ENCODE peak calls at places on chromosomes 13 and 19, in ten cellular contexts. One of them, this sample, is unnamed.

GRCh38 chr19:39475748-39476147 is 4.9 kb upstream of the TIMM50 start:
- DNase-seq in HepG2: no peak
- DNase-seq in sigmoid colon: no peak
- DNase-seq in SK-N-SH: no peak
- DNase-seq in upper lobe of left lung: no peak
- DNase-seq in stomach: no peak
- DNase-seq in ovary: no peak
- DNase-seq in tibial nerve: no peak
- DNase-seq in suprapubic skin: no peak
- DNase-seq in A549: no peak
- DNase-seq in this sample: no peak

GRCh38 chr19:40381321-40381720 is 8.7 kb downstream of the HIPK4 start:
- DNase-seq in suprapubic skin: no peak
- DNase-seq in upper lobe of left lung: no peak
- DNase-seq in sigmoid colon: no peak
- DNase-seq in A549: no peak
- DNase-seq in ovary: no peak
- DNase-seq in stomach: no peak
- DNase-seq in HepG2: no peak
- DNase-seq in tibial nerve: no peak
- DNase-seq in SK-N-SH: peak; percentile 33
- DNase-seq in this sample: no peak

GRCh38 chr19:927044-927706 is 1.3 kb downstream of the ARID3A start:
- DNase-seq in tibial nerve: peak; percentile 71
- DNase-seq in upper lobe of left lung: peak; percentile 89
- DNase-seq in A549: no peak
- DNase-seq in ovary: peak; percentile 78
- DNase-seq in SK-N-SH: peak; percentile 78
- DNase-seq in stomach: peak; percentile 55
- DNase-seq in suprapubic skin: peak; percentile 87
- DNase-seq in sigmoid colon: peak; percentile 93
- DNase-seq in HepG2: peak; percentile 85
- DNase-seq in this sample: peak; percentile 62

GRCh38 chr19:4759388-4760284 is 31.9 kb upstream of the FEM1A start:
- DNase-seq in SK-N-SH: peak; percentile 99
- DNase-seq in sigmoid colon: peak; percentile 94
- DNase-seq in ovary: peak; percentile 86
- DNase-seq in upper lobe of left lung: peak; percentile 99
- DNase-seq in tibial nerve: peak; percentile 79
- DNase-seq in stomach: peak; percentile 92
- DNase-seq in suprapubic skin: peak; percentile 85
- DNase-seq in HepG2: peak; percentile 89
- DNase-seq in A549: peak; percentile 81
- DNase-seq in this sample: peak; percentile 93

GRCh38 chr13:48233097-48233885 is at the start of gene ITM2B:
- DNase-seq in HepG2: peak; percentile 56
- DNase-seq in stomach: peak; percentile 82
- DNase-seq in SK-N-SH: peak; percentile 97
- DNase-seq in tibial nerve: peak; percentile 62
- DNase-seq in suprapubic skin: peak; percentile 81
- DNase-seq in ovary: peak; percentile 82
- DNase-seq in upper lobe of left lung: peak; percentile 94
- DNase-seq in A549: peak; percentile 64
- DNase-seq in sigmoid colon: peak; percentile 91
- DNase-seq in this sample: peak; percentile 82

GRCh38 chr13:93690139-93690538 is 463.5 kb downstream of the GPC6 start:
- DNase-seq in ovary: no peak
- DNase-seq in suprapubic skin: no peak
- DNase-seq in stomach: no peak
- DNase-seq in SK-N-SH: no peak
- DNase-seq in A549: no peak
- DNase-seq in upper lobe of left lung: no peak
- DNase-seq in HepG2: peak; percentile 10
- DNase-seq in sigmoid colon: no peak
- DNase-seq in tibial nerve: peak; percentile 18
- DNase-seq in this sample: no peak

GRCh38 chr13:47719164-47719563 is 281.9 kb downstream of the SUCLA2 start:
- DNase-seq in sigmoid colon: no peak
- DNase-seq in ovary: no peak
- DNase-seq in upper lobe of left lung: no peak
- DNase-seq in HepG2: no peak
- DNase-seq in suprapubic skin: no peak
- DNase-seq in SK-N-SH: no peak
- DNase-seq in tibial nerve: no peak
- DNase-seq in A549: no peak
- DNase-seq in stomach: no peak
- DNase-seq in this sample: no peak

GRCh38 chr19:42326969-42327368 is 1.5 kb downstream of the MEGF8 start:
- DNase-seq in A549: no peak
- DNase-seq in suprapubic skin: no peak
- DNase-seq in SK-N-SH: no peak
- DNase-seq in HepG2: no peak
- DNase-seq in ovary: no peak
- DNase-seq in stomach: no peak
- DNase-seq in sigmoid colon: no peak
- DNase-seq in tibial nerve: no peak
- DNase-seq in upper lobe of left lung: no peak
- DNase-seq in this sample: no peak

DNA sequence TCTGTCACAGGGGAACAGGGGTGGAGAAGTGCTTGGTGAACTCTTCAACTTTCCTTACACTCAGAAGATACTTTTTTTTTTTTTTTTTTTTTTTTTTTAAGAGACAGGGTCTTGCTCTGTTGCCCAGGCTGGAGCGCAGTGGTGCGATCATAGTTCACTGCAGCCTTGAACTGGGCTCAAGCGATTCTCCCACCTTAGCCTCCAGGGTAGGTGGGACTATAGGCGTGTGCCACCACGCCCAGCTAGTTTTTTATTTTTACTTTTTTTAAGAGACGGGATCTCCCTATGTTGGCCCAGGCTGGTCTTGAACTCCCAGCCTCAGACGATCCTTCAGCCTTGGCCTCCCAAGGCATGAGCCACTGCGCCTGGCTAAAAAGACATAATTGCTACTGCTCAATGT is 11.5 kb downstream of the CEBPG start:
- DNase-seq in HepG2: no peak
- DNase-seq in tibial nerve: no peak
- DNase-seq in SK-N-SH: no peak
- DNase-seq in ovary: no peak
- DNase-seq in A549: no peak
- DNase-seq in suprapubic skin: peak; percentile 28
- DNase-seq in sigmoid colon: peak; percentile 27
- DNase-seq in upper lobe of left lung: no peak
- DNase-seq in stomach: no peak
- DNase-seq in this sample: no peak
- TF ChIP-seq EP300 in HepG2: no peak
- TF ChIP-seq EP300 in tibial nerve: no peak
- TF ChIP-seq EP300 in SK-N-SH: no peak
- TF ChIP-seq EP300 in ovary: no peak
- TF ChIP-seq EP300 in A549: no peak
- TF ChIP-seq EP300 in suprapubic skin: no peak
- TF ChIP-seq EP300 in sigmoid colon: no peak
- TF ChIP-seq EP300 in upper lobe of left lung: no peak
- TF ChIP-seq EP300 in stomach: no peak
- TF ChIP-seq EP300 in this sample: no peak

DNA sequence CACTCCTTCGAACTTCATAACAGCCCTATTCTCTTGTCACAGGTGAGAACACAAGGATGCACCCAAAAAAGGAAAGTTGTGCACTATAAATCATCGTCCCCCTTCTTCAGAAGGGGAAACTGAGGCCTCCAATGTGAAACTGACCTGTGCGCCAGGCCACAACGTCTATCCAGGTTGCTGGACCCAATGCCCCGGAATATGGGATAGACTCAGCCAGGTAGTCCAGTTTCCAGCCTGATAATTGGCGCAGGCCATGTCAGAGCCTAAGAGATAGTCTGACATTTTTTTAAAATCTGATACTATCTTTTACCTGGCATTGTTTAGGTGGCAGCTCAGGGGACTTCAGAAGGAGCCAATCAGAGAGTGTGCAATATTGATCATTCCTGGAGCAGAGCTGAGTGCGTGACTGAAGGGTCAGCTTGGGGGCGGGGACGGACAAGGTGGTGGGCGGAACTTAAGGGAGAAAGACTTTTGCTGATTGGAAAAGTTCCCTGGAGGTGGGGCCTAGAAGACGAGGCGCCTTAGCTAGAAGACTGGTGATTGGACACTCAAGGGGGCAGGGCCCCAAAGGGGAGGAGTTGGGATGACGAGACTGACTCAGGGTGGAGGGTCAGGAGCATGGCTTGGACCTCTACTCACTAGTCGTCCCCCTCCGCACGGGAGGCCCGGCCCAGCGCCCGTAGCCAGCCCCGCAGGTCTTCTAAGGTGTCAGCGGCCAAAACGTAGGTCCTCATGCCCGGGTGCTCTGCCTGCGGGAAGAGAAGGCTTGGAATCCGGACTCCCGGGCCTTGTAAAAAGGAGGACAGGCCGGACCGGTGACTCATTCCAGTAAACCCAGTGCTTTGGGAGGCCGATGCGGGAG is 8.5 kb downstream of the PLEKHA4 start:
- DNase-seq in A549: peak; percentile 65
- DNase-seq in ovary: no peak
- DNase-seq in upper lobe of left lung: peak; percentile 75
- DNase-seq in sigmoid colon: no peak
- DNase-seq in HepG2: no peak
- DNase-seq in SK-N-SH: peak; percentile 55
- DNase-seq in stomach: no peak
- DNase-seq in tibial nerve: no peak
- DNase-seq in suprapubic skin: no peak
- DNase-seq in this sample: no peak
- TF ChIP-seq EP300 in A549: no peak
- TF ChIP-seq EP300 in ovary: no peak
- TF ChIP-seq EP300 in upper lobe of left lung: no peak
- TF ChIP-seq EP300 in sigmoid colon: no peak
- TF ChIP-seq EP300 in HepG2: no peak
- TF ChIP-seq EP300 in SK-N-SH: no peak
- TF ChIP-seq EP300 in stomach: no peak
- TF ChIP-seq EP300 in tibial nerve: no peak
- TF ChIP-seq EP300 in suprapubic skin: no peak
- TF ChIP-seq EP300 in this sample: no peak

GRCh38 chr13:40533072-40533471 is 133.4 kb downstream of the FOXO1 start:
- DNase-seq in upper lobe of left lung: no peak
- DNase-seq in stomach: no peak
- DNase-seq in tibial nerve: no peak
- DNase-seq in suprapubic skin: no peak
- DNase-seq in A549: no peak
- DNase-seq in ovary: no peak
- DNase-seq in sigmoid colon: no peak
- DNase-seq in HepG2: no peak
- DNase-seq in SK-N-SH: no peak
- DNase-seq in this sample: no peak

GRCh38 chr13:40537146-40537895 is 129.1 kb downstream of the FOXO1 start:
- DNase-seq in A549: no peak
- DNase-seq in sigmoid colon: no peak
- DNase-seq in upper lobe of left lung: no peak
- DNase-seq in HepG2: no peak
- DNase-seq in SK-N-SH: no peak
- DNase-seq in suprapubic skin: no peak
- DNase-seq in stomach: no peak
- DNase-seq in ovary: no peak
- DNase-seq in tibial nerve: no peak
- DNase-seq in this sample: no peak

GRCh38 chr13:40534456-40534855 is 132.0 kb downstream of the FOXO1 start:
- DNase-seq in tibial nerve: no peak
- DNase-seq in SK-N-SH: no peak
- DNase-seq in stomach: no peak
- DNase-seq in HepG2: peak; percentile 82
- DNase-seq in sigmoid colon: no peak
- DNase-seq in suprapubic skin: no peak
- DNase-seq in A549: no peak
- DNase-seq in upper lobe of left lung: no peak
- DNase-seq in ovary: no peak
- DNase-seq in this sample: no peak

GRCh38 chr13:40535345-40535836 is 131.1 kb downstream of the FOXO1 start:
- DNase-seq in HepG2: no peak
- DNase-seq in sigmoid colon: no peak
- DNase-seq in ovary: no peak
- DNase-seq in upper lobe of left lung: peak; percentile 65
- DNase-seq in stomach: no peak
- DNase-seq in SK-N-SH: no peak
- DNase-seq in A549: no peak
- DNase-seq in tibial nerve: no peak
- DNase-seq in suprapubic skin: no peak
- DNase-seq in this sample: no peak

GRCh38 chr13:40536443-40537113 is 129.9 kb downstream of the FOXO1 start:
- DNase-seq in A549: peak; percentile 30
- DNase-seq in upper lobe of left lung: no peak
- DNase-seq in HepG2: peak; percentile 94
- DNase-seq in sigmoid colon: no peak
- DNase-seq in tibial nerve: no peak
- DNase-seq in ovary: no peak
- DNase-seq in suprapubic skin: no peak
- DNase-seq in stomach: peak; percentile 39
- DNase-seq in SK-N-SH: no peak
- DNase-seq in this sample: peak; percentile 52
- TF ChIP-seq EP300 in A549: no peak
- TF ChIP-seq EP300 in upper lobe of left lung: no peak
- TF ChIP-seq EP300 in HepG2: peak; percentile 78
- TF ChIP-seq EP300 in sigmoid colon: no peak
- TF ChIP-seq EP300 in tibial nerve: no peak
- TF ChIP-seq EP300 in ovary: no peak
- TF ChIP-seq EP300 in suprapubic skin: no peak
- TF ChIP-seq EP300 in stomach: no peak
- TF ChIP-seq EP300 in SK-N-SH: no peak
- TF ChIP-seq EP300 in this sample: no peak

GRCh38 chr13:35879111-35879510 is 252.1 kb downstream of the DCLK1 start:
- DNase-seq in tibial nerve: no peak
- DNase-seq in ovary: no peak
- DNase-seq in stomach: no peak
- DNase-seq in upper lobe of left lung: no peak
- DNase-seq in HepG2: no peak
- DNase-seq in sigmoid colon: no peak
- DNase-seq in SK-N-SH: no peak
- DNase-seq in suprapubic skin: no peak
- DNase-seq in A549: no peak
- DNase-seq in this sample: no peak

GRCh38 chr13:35882722-35883497 is 248.3 kb downstream of the DCLK1 start:
- DNase-seq in HepG2: no peak
- DNase-seq in ovary: no peak
- DNase-seq in stomach: no peak
- DNase-seq in SK-N-SH: no peak
- DNase-seq in sigmoid colon: no peak
- DNase-seq in A549: no peak
- DNase-seq in tibial nerve: no peak
- DNase-seq in upper lobe of left lung: no peak
- DNase-seq in suprapubic skin: no peak
- DNase-seq in this sample: no peak

GRCh38 chr13:35876601-35877000 is 254.6 kb downstream of the DCLK1 start:
- DNase-seq in ovary: no peak
- DNase-seq in upper lobe of left lung: no peak
- DNase-seq in A549: no peak
- DNase-seq in SK-N-SH: no peak
- DNase-seq in sigmoid colon: no peak
- DNase-seq in tibial nerve: no peak
- DNase-seq in stomach: no peak
- DNase-seq in HepG2: no peak
- DNase-seq in suprapubic skin: no peak
- DNase-seq in this sample: no peak

GRCh38 chr13:35884211-35884610 is 247.0 kb downstream of the DCLK1 start:
- DNase-seq in suprapubic skin: no peak
- DNase-seq in tibial nerve: no peak
- DNase-seq in stomach: no peak
- DNase-seq in sigmoid colon: no peak
- DNase-seq in SK-N-SH: no peak
- DNase-seq in HepG2: no peak
- DNase-seq in ovary: no peak
- DNase-seq in upper lobe of left lung: no peak
- DNase-seq in A549: no peak
- DNase-seq in this sample: no peak

DNA sequence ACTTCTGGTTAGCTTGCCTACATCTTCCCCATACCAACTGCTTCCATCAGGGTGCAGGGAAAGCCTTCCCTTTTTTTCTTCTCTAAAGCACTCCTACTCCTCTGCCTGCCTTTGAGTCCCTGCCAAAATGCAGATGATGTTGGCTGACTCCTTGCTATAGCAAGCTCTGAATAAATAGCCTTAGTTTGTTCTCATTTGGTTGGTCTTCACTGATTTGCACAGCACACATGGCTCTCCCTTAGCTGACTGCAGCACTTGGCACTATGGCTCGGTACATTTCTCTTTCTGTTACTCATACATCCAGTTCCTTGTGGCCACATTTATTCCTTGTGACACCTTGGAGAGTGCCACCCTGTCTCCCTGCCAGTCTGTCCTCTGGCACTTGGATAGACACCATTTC is 249.8 kb downstream of the DCLK1 start:
- DNase-seq in HepG2: no peak
- DNase-seq in tibial nerve: no peak
- DNase-seq in suprapubic skin: no peak
- DNase-seq in A549: no peak
- DNase-seq in sigmoid colon: no peak
- DNase-seq in stomach: no peak
- DNase-seq in SK-N-SH: no peak
- DNase-seq in upper lobe of left lung: no peak
- DNase-seq in ovary: no peak
- DNase-seq in this sample: no peak
- TF ChIP-seq EP300 in HepG2: no peak
- TF ChIP-seq EP300 in tibial nerve: no peak
- TF ChIP-seq EP300 in suprapubic skin: no peak
- TF ChIP-seq EP300 in A549: no peak
- TF ChIP-seq EP300 in sigmoid colon: no peak
- TF ChIP-seq EP300 in stomach: no peak
- TF ChIP-seq EP300 in SK-N-SH: no peak
- TF ChIP-seq EP300 in upper lobe of left lung: no peak
- TF ChIP-seq EP300 in ovary: no peak
- TF ChIP-seq EP300 in this sample: no peak